ENCODE peak calls at places on chromosomes 3 and 15, in eight cellular contexts. B, J, W, I, Y, G, Q and E are unnamed samples.

GRCh38 chr3:127779747-127780146 is 42.6 kb downstream of the MGLL start:
- DNase-seq in G (no peak), W (no peak), Q (no peak), B (peak; percentile 52), I (no peak), Y (no peak), J (no peak), E (no peak)

GRCh38 chr3:5006755-5007202 is 27.5 kb downstream of the BHLHE40 start:
- DNase-seq in W (peak; percentile 64), J (no peak), Q (no peak), I (no peak), G (no peak), B (no peak), Y (no peak), E (no peak)

GRCh38 chr3:27125821-27126501 is 243.2 kb downstream of the NEK10 start:
- DNase-seq in Y (no peak), G (no peak), B (no peak), Q (no peak), J (no peak), W (no peak), I (no peak), E (no peak)

GRCh38 chr3:116423365-116423764 is 21.9 kb downstream of the LSAMP start:
- DNase-seq in Q (peak; percentile 29), W (no peak), I (no peak), J (no peak), G (peak; percentile 77), Y (no peak), B (no peak), E (no peak)

GRCh38 chr15:36777941-36778340 is 198.5 kb downstream of the CDIN1 start:
- DNase-seq in G (no peak), I (no peak), J (no peak), Y (no peak), W (no peak), B (no peak), Q (no peak), E (no peak)

GRCh38 chr3:87057474-87057873 is 66.5 kb upstream of the VGLL3 start:
- DNase-seq in J (no peak), Y (no peak), I (no peak), B (no peak), G (no peak), W (no peak), Q (no peak), E (no peak)

GRCh38 chr3:54433846-54434245 is 311.5 kb downstream of the CACNA2D3 start:
- DNase-seq in I (no peak), B (no peak), Q (peak; percentile 92), Y (no peak), W (no peak), G (peak; percentile 80), J (no peak), E (no peak)

GRCh38 chr3:72279068-72279598 is 494.2 kb upstream of the PROK2 start:
- DNase-seq in J (no peak), Q (no peak), Y (no peak), I (no peak), W (no peak), G (no peak), B (no peak), E (no peak)

GRCh38 chr3:98032881-98033280 is 2.2 kb downstream of the GABRR3 start:
- DNase-seq in W (no peak), I (no peak), G (no peak), J (no peak), Y (no peak), B (no peak), Q (no peak), E (no peak)

GRCh38 chr15:70426065-70426821 is 328.5 kb upstream of the TLE3 start:
- DNase-seq in W (no peak), B (no peak), J (no peak), I (no peak), G (no peak), Y (no peak), Q (no peak), E (no peak)

GRCh38 chr3:120983321-120983665 is 75.3 kb downstream of the STXBP5L start:
- DNase-seq in G (peak; percentile 8), I (no peak), B (no peak), W (no peak), Q (no peak), J (no peak), Y (no peak), E (no peak)

GRCh38 chr15:77118787-77119410 is 48.0 kb upstream of the TSPAN3 start:
- DNase-seq in J (no peak), Q (peak; percentile 69), Y (peak; percentile 57), I (no peak), B (peak; percentile 47), W (peak; percentile 74), G (peak; percentile 65), E (no peak)
- TF ChIP-seq CTCF in J (peak; percentile 50), Q (peak; percentile 78), Y (peak; percentile 53), I (peak; percentile 64), B (peak; percentile 92), W (peak; percentile 88), G (peak; percentile 81), E (no peak)

GRCh38 chr3:36901588-36901987 is 43.3 kb downstream of the TRANK1 start:
- DNase-seq in G (no peak), B (no peak), W (no peak), Q (no peak), I (no peak), Y (no peak), J (no peak), E (no peak)

GRCh38 chr3:36903119-36903882 is 41.6 kb downstream of the TRANK1 start:
- DNase-seq in G (no peak), Y (no peak), J (no peak), W (no peak), I (no peak), B (no peak), Q (no peak), E (no peak)

GRCh38 chr3:36905545-36905944 is 39.3 kb downstream of the TRANK1 start:
- DNase-seq in G (no peak), B (no peak), J (no peak), W (no peak), I (no peak), Y (no peak), Q (no peak), E (peak; percentile 40)

GRCh38 chr3:36904641-36905040 is 40.2 kb downstream of the TRANK1 start:
- DNase-seq in W (no peak), Y (no peak), I (no peak), B (no peak), Q (peak; percentile 59), J (no peak), G (peak; percentile 48), E (no peak)

DNA sequence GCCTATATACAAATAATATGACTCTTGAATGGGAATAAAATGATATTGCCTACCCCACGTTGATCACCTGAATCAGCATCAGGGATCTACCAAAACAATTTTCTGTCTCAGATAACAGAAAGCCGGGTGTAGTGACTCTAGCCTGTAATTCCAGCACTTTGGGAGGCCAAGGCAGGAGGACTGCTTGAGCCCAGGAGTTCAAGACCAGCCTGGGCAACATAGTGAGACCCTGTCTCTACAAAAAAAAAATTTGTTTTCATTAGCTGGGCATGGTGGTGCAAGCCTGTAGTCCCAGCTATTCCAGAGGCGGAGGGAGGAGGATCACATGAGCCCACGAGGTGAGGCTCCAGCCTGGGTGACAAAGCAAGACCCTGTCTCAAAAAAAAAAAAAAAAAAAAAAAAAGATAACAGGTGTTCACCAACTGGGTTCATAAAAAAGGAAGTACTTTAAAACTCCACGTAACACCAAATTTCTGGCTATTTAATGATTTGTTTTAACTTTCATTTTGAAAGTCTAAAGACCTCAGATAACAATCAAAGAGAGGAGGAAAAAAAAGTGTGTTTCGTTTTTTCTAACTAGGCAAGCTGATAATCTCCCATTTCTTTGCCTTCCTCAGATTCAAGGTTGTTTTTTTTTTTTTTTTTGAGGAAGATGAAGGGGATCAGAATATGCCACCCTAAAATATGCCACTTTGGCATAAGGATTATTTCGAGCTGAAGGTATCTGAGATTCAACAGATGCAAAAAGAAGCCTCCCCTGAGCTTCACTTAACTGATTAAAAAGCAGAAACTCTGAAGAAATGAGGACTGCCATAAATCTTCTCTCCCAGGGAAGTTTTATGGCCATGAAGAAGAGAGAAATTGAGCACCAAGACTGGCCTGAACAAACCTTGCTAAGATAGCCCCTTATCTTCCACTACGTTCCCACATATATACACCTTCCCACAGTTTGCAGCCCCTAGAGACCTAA is 44.1 kb downstream of the TRANK1 start:
- DNase-seq in J (no peak), B (no peak), I (no peak), Q (no peak), G (no peak), W (no peak), Y (no peak), E (no peak)
- TF ChIP-seq CTCF in J (no peak), B (no peak), I (no peak), Q (no peak), G (no peak), W (no peak), Y (no peak), E (no peak)

GRCh38 chr15:40040293-40040635 is 1.3 kb upstream of the SRP14 start:
- DNase-seq in Y (no peak), B (no peak), G (no peak), J (no peak), I (no peak), Q (no peak), W (no peak), E (no peak)
- TF ChIP-seq CTCF in Y (no peak), B (no peak), G (no peak), J (no peak), I (no peak), Q (no peak), W (no peak), E (no peak)

DNA sequence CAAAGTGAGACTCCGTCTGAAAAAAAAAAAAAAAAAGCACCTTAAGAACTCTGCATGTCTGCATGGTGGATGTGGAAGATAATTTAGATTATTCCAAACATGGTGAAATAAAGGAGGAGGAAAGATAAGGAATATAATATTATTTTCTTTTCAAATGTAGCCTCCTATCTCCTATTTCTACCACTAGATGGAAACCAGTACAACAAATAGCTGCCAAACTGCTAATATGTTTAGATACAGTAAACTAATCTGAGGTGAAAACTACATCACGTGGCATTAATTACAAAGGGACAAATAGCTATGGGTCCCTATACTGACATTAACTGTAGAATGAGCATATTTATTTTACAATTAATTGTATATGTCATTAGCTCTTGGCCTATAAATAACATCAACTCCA is 197.8 kb downstream of the TBC1D5 start:
- DNase-seq in J (no peak), Y (no peak), G (no peak), Q (no peak), I (no peak), W (no peak), B (no peak), E (no peak)
- TF ChIP-seq CTCF in J (no peak), Y (no peak), G (no peak), Q (no peak), I (no peak), W (no peak), B (no peak), E (no peak)

GRCh38 chr3:103403191-103403590 is 968.4 kb downstream of the ZPLD1 start:
- DNase-seq in J (no peak), G (peak; percentile 15), B (no peak), Q (peak; percentile 33), Y (no peak), W (no peak), I (no peak), E (no peak)
- TF ChIP-seq CTCF in J (no peak), G (no peak), B (no peak), Q (no peak), Y (no peak), W (no peak), I (no peak), E (no peak)

GRCh38 chr3:43215684-43216336 is 70.5 kb upstream of the SNRK start:
- DNase-seq in G (peak; percentile 8), W (no peak), J (no peak), Y (no peak), B (no peak), Q (no peak), I (no peak), E (no peak)
- TF ChIP-seq CTCF in G (peak; percentile 40), W (no peak), J (no peak), Y (no peak), B (no peak), Q (peak; percentile 45), I (no peak), E (no peak)